ENCODE peak calls at places on chromosomes 4 and X, in six cellular contexts. V is amniotic stem cell, A is neural progenitor cell, Y is stomach, E is GM12892, K is renal cortical epithelial cell. D is an unnamed sample.

GRCh38 chr4:163048447-163048846 is 118.2 kb downstream of the NAF1 start:
- DNase-seq in V (no peak), A (peak), Y (peak), E (peak), K (peak), D (peak)

GRCh38 chrX:13742397-13743176 is 8.0 kb downstream of the OFD1 start:
- DNase-seq in V (no peak), A (no peak), Y (no peak), E (no peak), K (peak), D (no peak)

GRCh38 chr4:13765535-13765934 is 138.0 kb upstream of the BOD1L1 start:
- DNase-seq in V (no peak), A (no peak), Y (no peak), E (no peak), K (peak), D (no peak)

GRCh38 chrX:46354481-46354880 is 190.7 kb downstream of the ZNF674 start:
- DNase-seq in V (no peak), A (no peak), Y (no peak), E (no peak), K (no peak), D (peak)

GRCh38 chrX:128992107-128992971 is 531.0 kb downstream of the SMARCA1 start:
- DNase-seq in V (no peak), A (no peak), Y (no peak), E (no peak), K (no peak), D (no peak)

GRCh38 chr4:187493661-187494060 is 501.9 kb upstream of the ZFP42 start:
- DNase-seq in V (no peak), A (no peak), Y (no peak), E (no peak), K (no peak), D (no peak)

GRCh38 chr4:75686346-75686745 is 13.1 kb upstream of the G3BP2 start:
- DNase-seq in V (no peak), A (no peak), Y (no peak), E (no peak), K (no peak), D (no peak)

GRCh38 chr4:82293304-82293703 is 80.5 kb downstream of the HNRNPD start:
- DNase-seq in V (no peak), A (no peak), Y (no peak), E (no peak), K (no peak), D (no peak)

GRCh38 chrX:19682712-19683331 is 167.5 kb upstream of the MAP3K15 start:
- DNase-seq in V (peak), A (peak), Y (peak), E (peak), K (peak), D (peak)

GRCh38 chr4:87211249-87211952 is 9.0 kb downstream of the KLHL8 start:
- DNase-seq in V (no peak), A (no peak), Y (no peak), E (no peak), K (peak), D (peak)

GRCh38 chrX:20144491-20144890 is 2.9 kb upstream of the EIF1AX start:
- DNase-seq in V (no peak), A (no peak), Y (no peak), E (no peak), K (peak), D (peak)

GRCh38 chrX:48522291-48522690 is 683 bp downstream of the EBP start:
- DNase-seq in V (no peak), A (peak), Y (no peak), E (no peak), K (no peak), D (no peak)

GRCh38 chrX:9595131-9595530 is 130.3 kb downstream of the TBL1X start:
- DNase-seq in V (no peak), A (no peak), Y (no peak), E (no peak), K (no peak), D (peak)

GRCh38 chr4:153290134-153290533 is 54.4 kb upstream of the MND1 start:
- DNase-seq in V (no peak), A (no peak), Y (no peak), E (no peak), K (no peak), D (no peak)

GRCh38 chr4:96845091-96845490 is 1005.2 kb downstream of the PDHA2 start:
- DNase-seq in V (no peak), A (no peak), Y (no peak), E (no peak), K (no peak), D (no peak)

GRCh38 chrX:66035667-66036066 is 4.2 kb downstream of the VSIG4 start:
- DNase-seq in V (no peak), A (peak), Y (no peak), E (no peak), K (no peak), D (no peak)

GRCh38 chr4:145937990-145938611 is 522 bp downstream of the ZNF827 start:
- DNase-seq in V (no peak), A (peak), Y (no peak), E (peak), K (peak), D (peak)

GRCh38 chr4:85474818-85475630 is at the start of gene ARHGAP24:
- DNase-seq in V (peak), A (peak), Y (peak), E (peak), K (peak), D (peak)

GRCh38 chrX:153861147-153861546 is 24.8 kb downstream of the L1CAM start:
- DNase-seq in V (no peak), A (no peak), Y (no peak), E (no peak), K (no peak), D (no peak)

GRCh38 chrX:10079155-10079711 is 77.5 kb upstream of the CLCN4 start:
- DNase-seq in V (no peak), A (no peak), Y (peak), E (no peak), K (no peak), D (peak)

GRCh38 chr4:13159041-13159620 is 325.0 kb downstream of the RAB28 start:
- DNase-seq in V (no peak), A (no peak), Y (no peak), E (no peak), K (no peak), D (no peak)

GRCh38 chrX:400258-400657 is 13.6 kb upstream of the PPP2R3B start:
- DNase-seq in V (no peak), A (no peak), Y (no peak), E (no peak), K (no peak), D (no peak)

GRCh38 chr4:77893451-77893850 is 30.8 kb downstream of the MRPL1 start:
- DNase-seq in V (no peak), A (no peak), Y (no peak), E (no peak), K (no peak), D (no peak)

GRCh38 chrX:19990225-19990518 is 689 bp downstream of the BCLAF3 start:
- DNase-seq in V (no peak), A (no peak), Y (no peak), E (no peak), K (no peak), D (peak)

GRCh38 chrX:47690175-47690574 is 31.2 kb upstream of the UXT start:
- DNase-seq in V (no peak), A (no peak), Y (no peak), E (no peak), K (peak), D (no peak)

GRCh38 chrX:15797707-15798106 is 7.4 kb downstream of the ZRSR2 start:
- DNase-seq in V (no peak), A (no peak), Y (no peak), E (no peak), K (no peak), D (no peak)

GRCh38 chrX:84339507-84340364 is 151.7 kb upstream of the RPS6KA6 start:
- DNase-seq in V (no peak), A (peak), Y (no peak), E (no peak), K (peak), D (peak)

GRCh38 chr4:95255396-95256107 is 293.2 kb downstream of the UNC5C start:
- DNase-seq in V (peak), A (no peak), Y (no peak), E (no peak), K (peak), D (peak)

GRCh38 chrX:1093112-1093511 is 119.3 kb downstream of the CRLF2 start:
- DNase-seq in V (no peak), A (no peak), Y (no peak), E (no peak), K (no peak), D (no peak)

GRCh38 chr4:110654254-110654635 is 31.4 kb upstream of the PITX2 start:
- DNase-seq in V (no peak), A (no peak), Y (no peak), E (no peak), K (no peak), D (peak)

GRCh38 chrX:9644335-9644734 is 121.3 kb downstream of the GPR143 start:
- DNase-seq in V (no peak), A (no peak), Y (no peak), E (no peak), K (peak), D (no peak)

GRCh38 chr4:7226993-7227392 is 34.7 kb downstream of the SORCS2 start:
- DNase-seq in V (no peak), A (no peak), Y (no peak), E (no peak), K (no peak), D (no peak)

GRCh38 chrX:103362504-103362903 is 6.2 kb downstream of the TCEAL9 start:
- DNase-seq in V (no peak), A (no peak), Y (no peak), E (no peak), K (peak), D (peak)

GRCh38 chr4:77619408-77619807 is 13.8 kb downstream of the CXCL13 start:
- DNase-seq in V (no peak), A (no peak), Y (peak), E (no peak), K (no peak), D (peak)

GRCh38 chr4:42416017-42416416 is 18.7 kb downstream of the SHISA3 start:
- DNase-seq in V (no peak), A (peak), Y (no peak), E (no peak), K (no peak), D (no peak)

GRCh38 chr4:36285784-36286480 is 4.5 kb downstream of the DTHD1 start:
- DNase-seq in V (no peak), A (no peak), Y (no peak), E (peak), K (peak), D (no peak)

GRCh38 chr4:5387457-5387856 is 320.9 kb downstream of the EVC2 start:
- DNase-seq in V (no peak), A (no peak), Y (no peak), E (no peak), K (no peak), D (no peak)

GRCh38 chr4:118811008-118811764 is 24.7 kb downstream of the SEC24D start:
- DNase-seq in V (no peak), A (no peak), Y (no peak), E (no peak), K (peak), D (peak)

GRCh38 chr4:3409571-3410091 is 32.1 kb upstream of the HGFAC start:
- DNase-seq in V (no peak), A (no peak), Y (no peak), E (no peak), K (no peak), D (no peak)

D was measured in choroid plexus epithelial cell.